ENCODE peak calls at places on chromosomes 11 and 22, in six cellular contexts. Q is H9, B is fibroblast of lung, I is PC-3, A is H1, Y is HCT116. H is an unnamed sample.

GRCh38 chr11:37616291-37616690 is 1018.3 kb upstream of the RAG2 start:
- DNase-seq in Q (no peak), B (no peak), I (no peak), A (no peak), Y (no peak), H (no peak)

GRCh38 chr11:119673389-119674336 is 55.3 kb downstream of the NECTIN1 start:
- DNase-seq in Q (no peak), B (no peak), I (no peak), A (no peak), Y (no peak), H (no peak)

GRCh38 chr11:61961570-61962212 is 5.7 kb downstream of the FTH1 start:
- DNase-seq in Q (no peak), B (no peak), I (peak), A (no peak), Y (no peak), H (no peak)

GRCh38 chr22:47835726-47836125 is 1073.3 kb downstream of the TBC1D22A start:
- DNase-seq in Q (no peak), B (peak), I (peak), A (no peak), Y (peak), H (no peak)

GRCh38 chr11:66278396-66279091 is 569 bp downstream of the CNIH2 start:
- DNase-seq in Q (no peak), B (peak), I (peak), A (no peak), Y (no peak), H (peak)

GRCh38 chr11:76667271-76667818 is 3.2 kb downstream of the LRRC32 start:
- DNase-seq in Q (peak), B (no peak), I (no peak), A (no peak), Y (no peak), H (no peak)

GRCh38 chr11:65152157-65152556 is 17.8 kb upstream of the SYVN1 start:
- DNase-seq in Q (no peak), B (no peak), I (no peak), A (no peak), Y (no peak), H (no peak)

GRCh38 chr11:106988151-106988806 is 30.0 kb downstream of the GUCY1A2 start:
- DNase-seq in Q (no peak), B (peak), I (peak), A (no peak), Y (no peak), H (no peak)

GRCh38 chr11:100888836-100889235 is 201.7 kb downstream of the ARHGAP42 start:
- DNase-seq in Q (no peak), B (peak), I (no peak), A (no peak), Y (no peak), H (no peak)

GRCh38 chr22:44103735-44104134 is 77.0 kb upstream of the PARVG start:
- DNase-seq in Q (no peak), B (no peak), I (no peak), A (no peak), Y (no peak), H (no peak)

GRCh38 chr11:2265396-2265795 is 5.0 kb downstream of the ASCL2 start:
- DNase-seq in Q (no peak), B (no peak), I (no peak), A (no peak), Y (no peak), H (no peak)

GRCh38 chr22:30609260-30610185 is 2.5 kb downstream of the TCN2 start:
- DNase-seq in Q (no peak), B (peak), I (peak), A (no peak), Y (no peak), H (no peak)

GRCh38 chr11:86152006-86152862 is 83.3 kb upstream of the PICALM start:
- DNase-seq in Q (no peak), B (peak), I (peak), A (no peak), Y (no peak), H (no peak)

DNA sequence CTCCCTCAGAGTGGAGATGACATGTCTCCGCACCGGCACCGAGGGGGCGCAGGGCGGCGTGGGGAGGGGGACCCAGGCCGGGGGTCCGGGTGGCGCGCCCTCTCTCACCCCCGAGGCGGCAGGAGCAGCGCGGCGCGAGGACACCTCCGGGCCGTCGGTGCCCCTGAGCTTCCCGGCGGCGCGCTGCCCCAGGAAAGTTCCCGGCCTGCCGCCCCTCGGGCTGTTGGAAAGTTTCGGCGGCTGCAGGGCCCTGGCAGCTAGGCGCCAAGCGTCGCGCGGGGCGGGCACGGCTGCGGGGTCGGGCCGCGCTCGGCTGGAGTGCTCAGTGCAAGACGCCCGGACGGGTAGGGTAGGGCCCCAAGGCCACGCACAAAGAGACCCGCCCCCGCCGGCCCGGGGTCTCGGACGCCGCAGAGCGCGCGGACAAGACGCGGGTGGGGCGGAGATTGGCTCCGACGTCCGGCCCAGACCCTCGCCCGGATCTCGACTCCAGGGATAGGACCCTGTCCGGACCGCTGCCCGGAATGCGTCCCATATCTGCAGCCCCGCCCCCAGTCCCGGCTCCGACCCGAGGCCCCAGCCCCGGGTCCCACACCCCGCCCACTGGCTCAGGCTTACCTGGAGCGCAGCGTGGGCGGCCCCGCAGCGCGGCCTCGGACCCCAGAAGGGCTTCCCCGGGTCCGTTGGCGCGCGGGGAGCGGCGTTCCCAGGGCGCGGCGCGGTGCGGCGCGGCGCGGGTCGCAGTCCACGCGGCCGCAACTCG is 471 bp downstream of the ARVCF start:
- DNase-seq in Q (peak), B (no peak), I (peak), A (peak), Y (no peak), H (peak)
- H3K9ac ChIP-seq in Q (no peak), B (no peak), I (peak), A (no peak), Y (peak), H (no peak)

GRCh38 chr11:84106560-84106959 is 820.4 kb upstream of the CCDC90B start:
- DNase-seq in Q (no peak), B (no peak), I (no peak), A (no peak), Y (no peak), H (no peak)
- H2AFZ ChIP-seq in Q (no peak), B (no peak), I (no peak), A (no peak), Y (no peak), H (no peak)

GRCh38 chr22:24186352-24186740 is 5.1 kb downstream of the SUSD2 start:
- DNase-seq in Q (no peak), B (no peak), I (no peak), A (no peak), Y (no peak), H (no peak)

GRCh38 chr22:24185501-24186351 is 4.4 kb downstream of the SUSD2 start:
- DNase-seq in Q (no peak), B (no peak), I (no peak), A (no peak), Y (no peak), H (no peak)

GRCh38 chr22:24188705-24189248 is 7.5 kb downstream of the SUSD2 start:
- DNase-seq in Q (no peak), B (no peak), I (no peak), A (no peak), Y (no peak), H (no peak)

GRCh38 chr22:24187731-24188644 is 6.7 kb downstream of the SUSD2 start:
- DNase-seq in Q (no peak), B (no peak), I (no peak), A (no peak), Y (no peak), H (no peak)

DNA sequence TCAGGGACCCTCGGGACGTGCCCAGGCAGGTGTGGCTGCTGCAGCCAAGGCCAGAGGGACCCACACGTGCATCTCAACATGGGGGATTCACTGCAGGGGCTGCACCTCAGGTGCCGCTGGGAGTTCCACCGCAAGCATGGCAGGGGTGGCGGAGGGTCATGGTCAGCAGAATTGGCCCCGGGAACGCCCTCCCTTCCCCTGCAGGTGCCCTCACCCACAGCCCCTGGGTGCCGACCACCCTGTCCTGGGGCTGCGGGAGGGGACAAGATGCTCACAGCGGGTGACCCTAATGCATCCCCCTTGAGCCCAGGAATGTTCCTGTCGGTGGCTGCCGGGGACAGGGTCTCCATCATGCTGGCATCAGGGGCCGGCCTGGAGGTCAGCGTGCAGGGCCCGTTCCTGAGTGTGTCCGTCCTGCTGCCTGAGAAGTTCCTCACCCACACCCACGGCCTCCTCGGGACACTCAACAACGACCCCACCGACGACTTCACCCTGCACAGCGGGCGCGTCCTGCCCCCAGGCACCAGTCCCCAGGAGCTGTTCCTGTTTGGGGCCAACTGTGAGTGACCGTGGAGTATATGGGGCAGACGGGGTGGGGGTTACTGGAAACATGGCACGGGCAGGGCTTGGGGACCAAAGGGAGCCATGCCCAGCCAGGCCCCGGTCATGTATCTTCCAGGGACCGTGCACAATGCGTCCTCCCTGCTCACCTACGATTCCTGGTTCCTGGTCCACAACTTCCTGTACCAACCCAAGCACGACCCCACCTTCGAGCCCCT is 5.8 kb downstream of the SUSD2 start:
- DNase-seq in Q (no peak), B (no peak), I (no peak), A (no peak), Y (no peak), H (no peak)
- H3K9ac ChIP-seq in Q (no peak), B (no peak), I (no peak), A (no peak), Y (no peak), H (no peak)

GRCh38 chr11:111982532-111983186 is 42.5 kb upstream of the DLAT start:
- DNase-seq in Q (no peak), B (no peak), I (no peak), A (no peak), Y (no peak), H (peak)
- H2AFZ ChIP-seq in Q (no peak), B (no peak), I (peak), A (no peak), Y (no peak), H (peak)

DNA sequence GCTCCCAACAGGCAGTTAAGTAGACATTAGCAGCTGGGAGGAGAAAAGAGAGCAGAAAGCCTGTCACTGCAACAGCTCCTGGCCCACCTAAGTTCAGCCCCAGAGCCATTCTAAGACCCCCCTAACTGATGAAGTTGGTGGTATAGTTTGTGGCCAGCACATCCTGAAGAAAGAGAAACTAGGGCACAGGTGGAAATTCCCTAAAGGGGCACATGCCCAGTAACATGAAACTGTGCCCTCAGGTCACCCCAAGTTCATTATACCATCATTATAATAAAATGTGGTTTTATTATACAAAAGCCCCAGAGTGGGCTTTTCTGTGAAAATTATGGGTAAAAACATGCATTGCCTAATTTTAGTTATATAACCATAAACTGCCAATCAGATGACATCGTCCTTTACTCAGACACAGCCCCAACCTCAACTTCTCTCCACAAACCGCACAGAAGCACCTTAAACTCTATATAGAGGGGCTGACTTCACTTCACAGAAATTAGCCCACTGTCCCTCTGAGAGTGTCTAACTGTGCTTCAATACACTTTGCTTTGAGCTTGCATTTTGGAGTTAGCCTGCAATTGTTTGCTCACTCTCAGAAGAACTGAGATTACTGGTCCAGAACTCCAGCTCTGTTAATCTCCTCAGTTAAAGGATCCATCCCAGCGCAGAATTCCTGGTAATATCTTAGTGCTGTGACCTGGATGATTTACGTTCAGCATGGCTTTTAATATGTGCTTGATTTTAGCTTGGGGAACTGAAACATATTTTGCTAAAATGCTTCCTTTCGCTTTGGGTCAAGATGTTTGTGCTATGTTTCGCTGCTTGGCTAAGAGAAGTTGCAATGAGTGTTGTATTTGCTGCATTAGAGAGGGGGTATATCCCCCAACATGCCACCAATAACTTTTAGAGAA is 1.8 kb upstream of the APOL3 start:
- DNase-seq in Q (no peak), B (peak), I (no peak), A (no peak), Y (no peak), H (no peak)
- H3K9ac ChIP-seq in Q (no peak), B (no peak), I (no peak), A (no peak), Y (no peak), H (no peak)

GRCh38 chr22:38873469-38874411 is 1.7 kb upstream of the CBX6 start:
- DNase-seq in Q (no peak), B (no peak), I (peak), A (peak), Y (no peak), H (no peak)
- H2AFZ ChIP-seq in Q (no peak), B (no peak), I (peak), A (no peak), Y (no peak), H (no peak)